ENCODE peak calls at places on chromosomes 6 and 20, in ten cellular contexts. One of them, this sample, is unnamed.

GRCh38 chr6:115969207-115969929 is 91.3 kb downstream of the FRK start:
- DNase-seq in mucosa of descending colon: no peak
- DNase-seq in T-helper 1 cell: no peak
- DNase-seq in stimulated activated CD4-positive, alpha-beta T cell treated with anti-CD3 and anti-CD28 coated beads, Interleukin-15, amount 100 ng/mL, for 1 hour: no peak
- DNase-seq in activated naive CD4-positive, alpha-beta T cell: no peak
- DNase-seq in astrocyte of the cerebellum: no peak
- DNase-seq in GM06990: no peak
- DNase-seq in tibial nerve: no peak
- DNase-seq in T-cell: no peak
- DNase-seq in DMS79: no peak
- DNase-seq in this sample: no peak

GRCh38 chr6:83815631-83816030 is 37.5 kb upstream of the RIPPLY2 start:
- DNase-seq in mucosa of descending colon: no peak
- DNase-seq in T-helper 1 cell: no peak
- DNase-seq in stimulated activated CD4-positive, alpha-beta T cell treated with anti-CD3 and anti-CD28 coated beads, Interleukin-15, amount 100 ng/mL, for 1 hour: no peak
- DNase-seq in activated naive CD4-positive, alpha-beta T cell: no peak
- DNase-seq in astrocyte of the cerebellum: no peak
- DNase-seq in GM06990: no peak
- DNase-seq in tibial nerve: no peak
- DNase-seq in T-cell: no peak
- DNase-seq in DMS79: no peak
- DNase-seq in this sample: no peak

GRCh38 chr20:46040902-46041535 is 12.0 kb downstream of the SLC12A5 start:
- DNase-seq in mucosa of descending colon: peak
- DNase-seq in T-helper 1 cell: peak
- DNase-seq in stimulated activated CD4-positive, alpha-beta T cell treated with anti-CD3 and anti-CD28 coated beads, Interleukin-15, amount 100 ng/mL, for 1 hour: no peak
- DNase-seq in activated naive CD4-positive, alpha-beta T cell: peak
- DNase-seq in astrocyte of the cerebellum: peak
- DNase-seq in GM06990: no peak
- DNase-seq in tibial nerve: no peak
- DNase-seq in T-cell: no peak
- DNase-seq in DMS79: no peak
- DNase-seq in this sample: no peak

GRCh38 chr6:93902517-93902916 is 483.2 kb upstream of the EPHA7 start:
- DNase-seq in mucosa of descending colon: peak
- DNase-seq in T-helper 1 cell: no peak
- DNase-seq in stimulated activated CD4-positive, alpha-beta T cell treated with anti-CD3 and anti-CD28 coated beads, Interleukin-15, amount 100 ng/mL, for 1 hour: no peak
- DNase-seq in activated naive CD4-positive, alpha-beta T cell: no peak
- DNase-seq in astrocyte of the cerebellum: no peak
- DNase-seq in GM06990: no peak
- DNase-seq in tibial nerve: no peak
- DNase-seq in T-cell: no peak
- DNase-seq in DMS79: no peak
- DNase-seq in this sample: no peak

GRCh38 chr20:34334654-34335407 is 28.2 kb upstream of the ITCH start:
- DNase-seq in mucosa of descending colon: no peak
- DNase-seq in T-helper 1 cell: no peak
- DNase-seq in stimulated activated CD4-positive, alpha-beta T cell treated with anti-CD3 and anti-CD28 coated beads, Interleukin-15, amount 100 ng/mL, for 1 hour: no peak
- DNase-seq in activated naive CD4-positive, alpha-beta T cell: no peak
- DNase-seq in astrocyte of the cerebellum: no peak
- DNase-seq in GM06990: no peak
- DNase-seq in tibial nerve: peak
- DNase-seq in T-cell: no peak
- DNase-seq in DMS79: no peak
- DNase-seq in this sample: no peak

GRCh38 chr6:117481278-117481925 is 1.1 kb upstream of the DCBLD1 start:
- DNase-seq in mucosa of descending colon: peak
- DNase-seq in T-helper 1 cell: no peak
- DNase-seq in stimulated activated CD4-positive, alpha-beta T cell treated with anti-CD3 and anti-CD28 coated beads, Interleukin-15, amount 100 ng/mL, for 1 hour: no peak
- DNase-seq in activated naive CD4-positive, alpha-beta T cell: no peak
- DNase-seq in astrocyte of the cerebellum: no peak
- DNase-seq in GM06990: no peak
- DNase-seq in tibial nerve: no peak
- DNase-seq in T-cell: no peak
- DNase-seq in DMS79: no peak
- DNase-seq in this sample: no peak

GRCh38 chr6:55176958-55177357 is 2.6 kb downstream of the HCRTR2 start:
- DNase-seq in mucosa of descending colon: no peak
- DNase-seq in T-helper 1 cell: no peak
- DNase-seq in stimulated activated CD4-positive, alpha-beta T cell treated with anti-CD3 and anti-CD28 coated beads, Interleukin-15, amount 100 ng/mL, for 1 hour: no peak
- DNase-seq in activated naive CD4-positive, alpha-beta T cell: no peak
- DNase-seq in astrocyte of the cerebellum: peak
- DNase-seq in GM06990: no peak
- DNase-seq in tibial nerve: no peak
- DNase-seq in T-cell: no peak
- DNase-seq in DMS79: no peak
- DNase-seq in this sample: no peak

GRCh38 chr6:169810066-169810989 is 58.9 kb downstream of the ERMARD start:
- DNase-seq in mucosa of descending colon: peak
- DNase-seq in T-helper 1 cell: no peak
- DNase-seq in stimulated activated CD4-positive, alpha-beta T cell treated with anti-CD3 and anti-CD28 coated beads, Interleukin-15, amount 100 ng/mL, for 1 hour: no peak
- DNase-seq in activated naive CD4-positive, alpha-beta T cell: no peak
- DNase-seq in astrocyte of the cerebellum: no peak
- DNase-seq in GM06990: no peak
- DNase-seq in tibial nerve: no peak
- DNase-seq in T-cell: no peak
- DNase-seq in DMS79: no peak
- DNase-seq in this sample: no peak

GRCh38 chr6:21597706-21598273 is 4.2 kb downstream of the SOX4 start:
- DNase-seq in mucosa of descending colon: no peak
- DNase-seq in T-helper 1 cell: no peak
- DNase-seq in stimulated activated CD4-positive, alpha-beta T cell treated with anti-CD3 and anti-CD28 coated beads, Interleukin-15, amount 100 ng/mL, for 1 hour: no peak
- DNase-seq in activated naive CD4-positive, alpha-beta T cell: no peak
- DNase-seq in astrocyte of the cerebellum: no peak
- DNase-seq in GM06990: no peak
- DNase-seq in tibial nerve: no peak
- DNase-seq in T-cell: no peak
- DNase-seq in DMS79: no peak
- DNase-seq in this sample: no peak

GRCh38 chr6:107728564-107728897 is 95.6 kb downstream of the SCML4 start:
- DNase-seq in mucosa of descending colon: no peak
- DNase-seq in T-helper 1 cell: no peak
- DNase-seq in stimulated activated CD4-positive, alpha-beta T cell treated with anti-CD3 and anti-CD28 coated beads, Interleukin-15, amount 100 ng/mL, for 1 hour: no peak
- DNase-seq in activated naive CD4-positive, alpha-beta T cell: no peak
- DNase-seq in astrocyte of the cerebellum: no peak
- DNase-seq in GM06990: no peak
- DNase-seq in tibial nerve: no peak
- DNase-seq in T-cell: no peak
- DNase-seq in DMS79: no peak
- DNase-seq in this sample: no peak

GRCh38 chr20:44166477-44166876 is 20.5 kb downstream of the JPH2 start:
- DNase-seq in mucosa of descending colon: no peak
- DNase-seq in T-helper 1 cell: no peak
- DNase-seq in stimulated activated CD4-positive, alpha-beta T cell treated with anti-CD3 and anti-CD28 coated beads, Interleukin-15, amount 100 ng/mL, for 1 hour: no peak
- DNase-seq in activated naive CD4-positive, alpha-beta T cell: no peak
- DNase-seq in astrocyte of the cerebellum: no peak
- DNase-seq in GM06990: no peak
- DNase-seq in tibial nerve: no peak
- DNase-seq in T-cell: no peak
- DNase-seq in DMS79: no peak
- DNase-seq in this sample: no peak

GRCh38 chr6:87102296-87102695 is 7.4 kb upstream of the CGA start:
- DNase-seq in mucosa of descending colon: no peak
- DNase-seq in T-helper 1 cell: no peak
- DNase-seq in stimulated activated CD4-positive, alpha-beta T cell treated with anti-CD3 and anti-CD28 coated beads, Interleukin-15, amount 100 ng/mL, for 1 hour: no peak
- DNase-seq in activated naive CD4-positive, alpha-beta T cell: no peak
- DNase-seq in astrocyte of the cerebellum: no peak
- DNase-seq in GM06990: no peak
- DNase-seq in tibial nerve: no peak
- DNase-seq in T-cell: no peak
- DNase-seq in DMS79: no peak
- DNase-seq in this sample: no peak

GRCh38 chr6:44593539-44593944 is 206.0 kb downstream of the CDC5L start:
- DNase-seq in mucosa of descending colon: no peak
- DNase-seq in T-helper 1 cell: peak
- DNase-seq in stimulated activated CD4-positive, alpha-beta T cell treated with anti-CD3 and anti-CD28 coated beads, Interleukin-15, amount 100 ng/mL, for 1 hour: no peak
- DNase-seq in activated naive CD4-positive, alpha-beta T cell: no peak
- DNase-seq in astrocyte of the cerebellum: peak
- DNase-seq in GM06990: no peak
- DNase-seq in tibial nerve: peak
- DNase-seq in T-cell: peak
- DNase-seq in DMS79: no peak
- DNase-seq in this sample: no peak

GRCh38 chr6:22828179-22829062 is 259.1 kb downstream of the HDGFL1 start:
- DNase-seq in mucosa of descending colon: no peak
- DNase-seq in T-helper 1 cell: no peak
- DNase-seq in stimulated activated CD4-positive, alpha-beta T cell treated with anti-CD3 and anti-CD28 coated beads, Interleukin-15, amount 100 ng/mL, for 1 hour: no peak
- DNase-seq in activated naive CD4-positive, alpha-beta T cell: no peak
- DNase-seq in astrocyte of the cerebellum: peak
- DNase-seq in GM06990: no peak
- DNase-seq in tibial nerve: no peak
- DNase-seq in T-cell: no peak
- DNase-seq in DMS79: peak
- DNase-seq in this sample: no peak